ENCODE peak calls at places on chromosome 9, in five cellular contexts. One of them, this sample, is unnamed.

GRCh38 chr9:137905740-137906139 is 28.2 kb downstream of the CACNA1B start:
- DNase-seq in IMR-90: no peak
- DNase-seq in activated T-cell treated with anti-CD3 and anti-CD28 coated beads for 1 hour: no peak
- DNase-seq in COR-L47: no peak
- DNase-seq in fibroblast of gingiva: no peak
- DNase-seq in this sample: no peak

GRCh38 chr9:106892632-106893031 is 29.7 kb downstream of the ZNF462 start:
- DNase-seq in IMR-90: peak; percentile 98
- DNase-seq in activated T-cell treated with anti-CD3 and anti-CD28 coated beads for 1 hour: no peak
- DNase-seq in COR-L47: no peak
- DNase-seq in fibroblast of gingiva: peak; percentile 93
- DNase-seq in this sample: no peak

GRCh38 chr9:12801663-12802062 is 26.8 kb downstream of the LURAP1L start:
- DNase-seq in IMR-90: no peak
- DNase-seq in activated T-cell treated with anti-CD3 and anti-CD28 coated beads for 1 hour: no peak
- DNase-seq in COR-L47: no peak
- DNase-seq in fibroblast of gingiva: no peak
- DNase-seq in this sample: no peak

GRCh38 chr9:92726971-92727715 is 37.5 kb downstream of the BICD2 start:
- DNase-seq in IMR-90: peak; percentile 56
- DNase-seq in activated T-cell treated with anti-CD3 and anti-CD28 coated beads for 1 hour: no peak
- DNase-seq in COR-L47: no peak
- DNase-seq in fibroblast of gingiva: no peak
- DNase-seq in this sample: no peak

GRCh38 chr9:116694892-116695291 is 7.8 kb downstream of the TRIM32 start:
- DNase-seq in IMR-90: no peak
- DNase-seq in activated T-cell treated with anti-CD3 and anti-CD28 coated beads for 1 hour: no peak
- DNase-seq in COR-L47: no peak
- DNase-seq in fibroblast of gingiva: no peak
- DNase-seq in this sample: no peak

GRCh38 chr9:97563458-97564135 is 62.1 kb downstream of the TMOD1 start:
- DNase-seq in IMR-90: no peak
- DNase-seq in activated T-cell treated with anti-CD3 and anti-CD28 coated beads for 1 hour: no peak
- DNase-seq in COR-L47: peak; percentile 43
- DNase-seq in fibroblast of gingiva: no peak
- DNase-seq in this sample: no peak

GRCh38 chr9:131845286-131846011 is 105.6 kb upstream of the RAPGEF1 start:
- DNase-seq in IMR-90: no peak
- DNase-seq in activated T-cell treated with anti-CD3 and anti-CD28 coated beads for 1 hour: no peak
- DNase-seq in COR-L47: no peak
- DNase-seq in fibroblast of gingiva: no peak
- DNase-seq in this sample: no peak

GRCh38 chr9:112048924-112049785 is 125.9 kb downstream of the SUSD1 start:
- DNase-seq in IMR-90: peak; percentile 88
- DNase-seq in activated T-cell treated with anti-CD3 and anti-CD28 coated beads for 1 hour: no peak
- DNase-seq in COR-L47: peak; percentile 30
- DNase-seq in fibroblast of gingiva: peak; percentile 86
- DNase-seq in this sample: no peak

GRCh38 chr9:25602366-25603044 is 75.7 kb downstream of the TUSC1 start:
- DNase-seq in IMR-90: no peak
- DNase-seq in activated T-cell treated with anti-CD3 and anti-CD28 coated beads for 1 hour: no peak
- DNase-seq in COR-L47: no peak
- DNase-seq in fibroblast of gingiva: no peak
- DNase-seq in this sample: no peak

GRCh38 chr9:111599092-111599947 is at the start of gene PTGR1:
- DNase-seq in IMR-90: peak; percentile 89
- DNase-seq in activated T-cell treated with anti-CD3 and anti-CD28 coated beads for 1 hour: no peak
- DNase-seq in COR-L47: no peak
- DNase-seq in fibroblast of gingiva: peak; percentile 89
- DNase-seq in this sample: no peak

GRCh38 chr9:114289571-114290481 is 33.1 kb upstream of the ORM1 start:
- DNase-seq in IMR-90: no peak
- DNase-seq in activated T-cell treated with anti-CD3 and anti-CD28 coated beads for 1 hour: no peak
- DNase-seq in COR-L47: no peak
- DNase-seq in fibroblast of gingiva: no peak
- DNase-seq in this sample: no peak

GRCh38 chr9:110714314-110714713 is 45.7 kb downstream of the MUSK start:
- DNase-seq in IMR-90: peak; percentile 50
- DNase-seq in activated T-cell treated with anti-CD3 and anti-CD28 coated beads for 1 hour: no peak
- DNase-seq in COR-L47: no peak
- DNase-seq in fibroblast of gingiva: no peak
- DNase-seq in this sample: no peak

GRCh38 chr9:4689687-4690104 is 10.3 kb downstream of the CDC37L1 start:
- DNase-seq in IMR-90: peak; percentile 31
- DNase-seq in activated T-cell treated with anti-CD3 and anti-CD28 coated beads for 1 hour: no peak
- DNase-seq in COR-L47: no peak
- DNase-seq in fibroblast of gingiva: peak; percentile 60
- DNase-seq in this sample: no peak

GRCh38 chr9:21591221-21592062 is 109.3 kb upstream of the IFNE start:
- DNase-seq in IMR-90: peak; percentile 99
- DNase-seq in activated T-cell treated with anti-CD3 and anti-CD28 coated beads for 1 hour: no peak
- DNase-seq in COR-L47: no peak
- DNase-seq in fibroblast of gingiva: peak; percentile 97
- DNase-seq in this sample: no peak

GRCh38 chr9:93268551-93269314 is 84.8 kb downstream of the WNK2 start:
- DNase-seq in IMR-90: no peak
- DNase-seq in activated T-cell treated with anti-CD3 and anti-CD28 coated beads for 1 hour: peak; percentile 21
- DNase-seq in COR-L47: peak; percentile 86
- DNase-seq in fibroblast of gingiva: no peak
- DNase-seq in this sample: peak; percentile 22

GRCh38 chr9:133112361-133113026 is 8.5 kb downstream of the RALGDS start:
- DNase-seq in IMR-90: no peak
- DNase-seq in activated T-cell treated with anti-CD3 and anti-CD28 coated beads for 1 hour: no peak
- DNase-seq in COR-L47: no peak
- DNase-seq in fibroblast of gingiva: no peak
- DNase-seq in this sample: peak; percentile 64

GRCh38 chr9:104339692-104340091 is 164.4 kb upstream of the OR13F1 start:
- DNase-seq in IMR-90: no peak
- DNase-seq in activated T-cell treated with anti-CD3 and anti-CD28 coated beads for 1 hour: no peak
- DNase-seq in COR-L47: no peak
- DNase-seq in fibroblast of gingiva: no peak
- DNase-seq in this sample: no peak

GRCh38 chr9:124040935-124041816 is 29.6 kb downstream of the LHX2 start:
- DNase-seq in IMR-90: no peak
- DNase-seq in activated T-cell treated with anti-CD3 and anti-CD28 coated beads for 1 hour: peak; percentile 6
- DNase-seq in COR-L47: no peak
- DNase-seq in fibroblast of gingiva: no peak
- DNase-seq in this sample: peak; percentile 17

This sample was measured in naive thymus-derived CD8-positive, alpha-beta T cell.